ENCODE peak calls at places on chromosomes 1 and 21, in four cellular contexts. H is colonic mucosa, S is uterus, B is HL-60. A is an unnamed sample.

GRCh38 chr1:171251741-171252300 is 3.5 kb downstream of the FMO1 start:
- DNase-seq in H (peak), S (no peak), B (peak), A (no peak)

GRCh38 chr1:114671011-114671938 is 1.4 kb upstream of the DENND2C start:
- DNase-seq in H (no peak), S (no peak), B (no peak), A (no peak)

GRCh38 chr1:206693592-206693991 is 8.9 kb downstream of the MAPKAPK2 start:
- DNase-seq in H (no peak), S (no peak), B (no peak), A (no peak)

GRCh38 chr1:8989821-8990220 is 36.4 kb downstream of the SLC2A7 start:
- DNase-seq in H (no peak), S (no peak), B (no peak), A (no peak)

GRCh38 chr1:153572569-153573015 is 6.9 kb upstream of the S100A2 start:
- DNase-seq in H (peak), S (peak), B (peak), A (no peak)

GRCh38 chr1:57889686-57890360 is 466.0 kb upstream of the DAB1 start:
- DNase-seq in H (no peak), S (no peak), B (no peak), A (no peak)

GRCh38 chr1:178262101-178262500 is 168.2 kb downstream of the RASAL2 start:
- DNase-seq in H (no peak), S (no peak), B (no peak), A (peak)

GRCh38 chr1:231750818-231751623 is 124.4 kb downstream of the DISC1 start:
- DNase-seq in H (no peak), S (no peak), B (peak), A (no peak)

GRCh38 chr1:24688621-24689195 is 45.6 kb downstream of the SRRM1 start:
- DNase-seq in H (peak), S (peak), B (peak), A (no peak)

GRCh38 chr21:25254491-25255174 is 352.6 kb downstream of the MRPL39 start:
- DNase-seq in H (no peak), S (no peak), B (no peak), A (no peak)

GRCh38 chr1:33462449-33463164 is 9.8 kb upstream of the ZSCAN20 start:
- DNase-seq in H (no peak), S (no peak), B (no peak), A (no peak)

GRCh38 chr1:248753715-248754280 is 1.8 kb downstream of the LYPD8 start:
- DNase-seq in H (no peak), S (no peak), B (no peak), A (no peak)

GRCh38 chr1:116309090-116309870 is 63.8 kb upstream of the ATP1A1 start:
- DNase-seq in H (no peak), S (no peak), B (no peak), A (no peak)

GRCh38 chr1:200795151-200795550 is 56.5 kb downstream of the CAMSAP2 start:
- DNase-seq in H (no peak), S (no peak), B (no peak), A (no peak)

GRCh38 chr1:154155282-154155681 is 409 bp upstream of the NUP210L start:
- DNase-seq in H (no peak), S (peak), B (no peak), A (no peak)

GRCh38 chr1:43549921-43550597 is 19.4 kb downstream of the PTPRF start:
- DNase-seq in H (peak), S (peak), B (no peak), A (no peak)

GRCh38 chr1:26336477-26337205 is 17.3 kb downstream of the CRYBG2 start:
- DNase-seq in H (peak), S (peak), B (peak), A (no peak)

GRCh38 chr1:22712502-22713271 is 2.0 kb downstream of the EPHB2 start:
- DNase-seq in H (no peak), S (no peak), B (no peak), A (no peak)
- H3K4me3 ChIP-seq in H (peak), S (no peak), B (no peak), A (peak)

GRCh38 chr1:46411601-46412341 is 17.7 kb downstream of the FAAH start:
- DNase-seq in H (no peak), S (no peak), B (no peak), A (no peak)
- TF ChIP-seq CTCF in H (no peak), S (no peak), B (no peak), A (peak)

DNA sequence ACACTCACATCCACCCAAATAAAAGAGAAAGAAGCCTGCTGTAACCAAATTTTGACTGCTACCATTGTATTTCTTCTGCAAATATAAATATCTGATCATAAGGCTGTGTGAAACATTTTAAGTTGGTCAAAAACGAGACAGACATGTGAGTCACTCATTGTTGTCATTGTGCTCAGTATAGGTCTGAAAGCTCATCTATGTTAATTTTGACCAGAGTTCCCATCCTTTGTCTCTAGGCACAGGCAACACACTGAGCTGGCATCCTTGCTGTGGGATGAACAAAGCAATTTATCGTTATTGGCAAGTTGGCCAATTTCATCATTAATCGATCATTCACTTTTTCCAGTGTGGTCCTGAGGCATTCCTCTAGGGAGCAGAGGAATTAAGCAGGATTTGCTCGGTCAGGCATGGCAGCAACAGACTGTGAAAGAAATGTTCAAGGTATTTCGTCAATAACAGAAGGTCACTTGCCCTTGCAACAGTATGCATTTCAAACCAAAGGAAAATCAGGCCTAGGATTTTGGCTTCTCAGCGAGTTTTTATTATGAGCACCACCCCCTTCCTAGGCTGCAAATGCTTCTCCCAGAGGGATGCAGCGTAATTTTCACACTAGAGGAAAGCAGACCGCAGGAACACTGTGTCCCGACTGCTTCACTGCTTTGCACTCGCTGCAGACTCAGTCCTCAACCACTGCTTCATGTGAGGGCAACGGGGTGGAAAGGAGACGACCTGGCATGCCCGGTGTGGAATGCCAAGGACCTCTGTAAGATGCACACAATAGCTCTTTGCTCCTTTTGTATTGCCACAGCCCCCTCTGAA is 87.9 kb upstream of the SMYD2 start:
- DNase-seq in H (no peak), S (no peak), B (no peak), A (peak)
- H3K4me3 ChIP-seq in H (no peak), S (no peak), B (no peak), A (no peak)

GRCh38 chr1:65719391-65719790 is 73.3 kb upstream of the PDE4B start:
- DNase-seq in H (no peak), S (no peak), B (no peak), A (no peak)

GRCh38 chr1:65722461-65722860 is 70.2 kb upstream of the PDE4B start:
- DNase-seq in H (no peak), S (no peak), B (no peak), A (no peak)

GRCh38 chr1:65717815-65718454 is 74.8 kb upstream of the PDE4B start:
- DNase-seq in H (peak), S (no peak), B (peak), A (peak)
- TF ChIP-seq CTCF in H (no peak), S (no peak), B (no peak), A (peak)

GRCh38 chr1:55536466-55536865 is 321.3 kb upstream of the USP24 start:
- DNase-seq in H (no peak), S (no peak), B (no peak), A (no peak)
- H3K4me3 ChIP-seq in H (no peak), S (no peak), B (no peak), A (no peak)

GRCh38 chr1:38502772-38503171 is 356.8 kb downstream of the RRAGC start:
- DNase-seq in H (no peak), S (no peak), B (no peak), A (no peak)

GRCh38 chr1:38505950-38506349 is 353.6 kb downstream of the RRAGC start:
- DNase-seq in H (no peak), S (no peak), B (no peak), A (no peak)

GRCh38 chr1:38497921-38498320 is 361.7 kb downstream of the RRAGC start:
- DNase-seq in H (no peak), S (no peak), B (no peak), A (no peak)

GRCh38 chr1:38500891-38501290 is 358.7 kb downstream of the RRAGC start:
- DNase-seq in H (no peak), S (no peak), B (no peak), A (no peak)

DNA sequence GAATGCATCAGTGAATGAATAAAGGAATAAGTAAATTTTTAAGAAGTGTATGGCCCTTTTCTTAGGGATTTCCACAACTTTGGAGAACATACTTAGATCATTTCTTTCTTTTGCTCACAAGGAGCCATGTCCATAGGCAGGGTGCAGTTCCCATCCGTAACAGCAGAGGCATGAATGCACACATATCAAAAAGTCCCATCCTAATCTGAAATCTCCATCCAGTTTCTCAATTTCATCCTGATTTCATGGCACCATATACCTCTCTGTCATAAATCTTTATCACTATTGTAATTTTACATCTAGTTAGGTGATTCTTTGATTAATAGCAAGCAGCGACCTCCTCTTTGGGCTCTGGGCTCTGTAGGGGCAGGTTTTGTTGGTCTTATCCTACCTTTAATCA is 359.2 kb downstream of the RRAGC start:
- DNase-seq in H (no peak), S (no peak), B (no peak), A (no peak)
- TF ChIP-seq CTCF in H (peak), S (no peak), B (no peak), A (peak)

GRCh38 chr1:22186316-22186715 is 43.4 kb upstream of the WNT4 start:
- DNase-seq in H (no peak), S (no peak), B (no peak), A (no peak)
- H3K4me3 ChIP-seq in H (no peak), S (no peak), B (no peak), A (no peak)

GRCh38 chr21:36909423-36909822 is 57.0 kb downstream of the HLCS start:
- DNase-seq in H (no peak), S (no peak), B (no peak), A (no peak)

GRCh38 chr21:36910581-36911307 is 55.7 kb downstream of the HLCS start:
- DNase-seq in H (no peak), S (no peak), B (no peak), A (no peak)

GRCh38 chr21:36909901-36910561 is 56.4 kb downstream of the HLCS start:
- DNase-seq in H (no peak), S (no peak), B (no peak), A (peak)

GRCh38 chr21:36904093-36904666 is 62.3 kb downstream of the HLCS start:
- DNase-seq in H (no peak), S (no peak), B (no peak), A (no peak)

GRCh38 chr21:36908260-36908908 is 58.1 kb downstream of the HLCS start:
- DNase-seq in H (no peak), S (no peak), B (no peak), A (no peak)
- TF ChIP-seq CTCF in H (no peak), S (no peak), B (no peak), A (no peak)

DNA sequence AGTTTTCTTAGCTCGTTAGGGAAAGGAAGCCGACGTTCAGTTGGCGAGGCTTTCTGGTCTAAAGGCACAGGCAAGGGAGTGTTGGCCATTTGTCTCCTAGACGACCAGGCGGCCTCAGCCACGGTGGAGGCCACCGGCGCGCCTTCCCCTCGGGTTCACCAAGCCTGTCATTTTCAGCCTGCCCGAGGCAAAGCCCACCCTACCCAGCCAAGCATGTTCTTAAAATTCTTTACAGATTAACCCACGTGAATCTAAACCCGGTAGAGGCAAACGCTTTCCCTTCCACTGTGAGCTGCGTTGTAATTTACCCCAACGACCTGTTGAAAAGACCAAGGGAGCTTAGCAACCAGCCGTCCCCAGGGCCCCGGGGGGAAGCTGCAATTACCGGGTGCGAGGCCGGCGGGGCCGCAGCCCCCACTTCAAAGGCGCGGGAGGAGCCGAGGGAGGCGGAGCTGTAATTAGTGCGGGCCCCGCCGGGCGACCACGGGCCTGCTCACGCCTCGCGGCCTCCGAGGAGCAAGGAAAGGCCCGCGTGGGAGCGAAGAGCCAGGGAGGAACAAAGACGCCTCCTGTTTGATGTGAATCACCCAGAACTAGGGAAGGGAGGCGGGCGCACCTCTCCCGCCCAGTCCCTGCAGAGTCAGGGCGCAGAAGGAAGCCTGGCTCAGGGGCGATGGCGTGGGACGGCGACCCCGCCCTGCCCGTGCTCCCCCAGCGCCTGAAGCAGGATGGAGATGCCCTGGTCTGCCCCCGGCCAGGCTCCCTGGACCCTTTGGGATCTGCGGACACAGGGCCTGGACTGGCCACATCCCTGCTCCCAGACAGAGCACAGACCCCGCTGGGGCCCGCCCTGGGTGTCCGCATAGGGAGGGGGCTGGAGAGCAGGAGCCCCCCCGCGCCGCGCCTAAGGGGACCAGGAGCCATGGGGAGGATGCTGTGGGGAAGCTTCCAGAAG is 12.1 kb upstream of the TSPEAR start:
- DNase-seq in H (no peak), S (no peak), B (no peak), A (no peak)
- H3K4me3 ChIP-seq in H (no peak), S (no peak), B (no peak), A (no peak)

GRCh38 chr1:11984121-11984520 is 3.9 kb downstream of the MFN2 start:
- DNase-seq in H (peak), S (no peak), B (no peak), A (no peak)

GRCh38 chr1:11981378-11982009 is 1.2 kb downstream of the MFN2 start:
- DNase-seq in H (no peak), S (no peak), B (no peak), A (no peak)

GRCh38 chr1:11979818-11980675 is at the start of gene MFN2:
- DNase-seq in H (peak), S (peak), B (peak), A (peak)

GRCh38 chr1:11980676-11980972 is 380 bp downstream of the MFN2 start:
- DNase-seq in H (no peak), S (no peak), B (no peak), A (no peak)

DNA sequence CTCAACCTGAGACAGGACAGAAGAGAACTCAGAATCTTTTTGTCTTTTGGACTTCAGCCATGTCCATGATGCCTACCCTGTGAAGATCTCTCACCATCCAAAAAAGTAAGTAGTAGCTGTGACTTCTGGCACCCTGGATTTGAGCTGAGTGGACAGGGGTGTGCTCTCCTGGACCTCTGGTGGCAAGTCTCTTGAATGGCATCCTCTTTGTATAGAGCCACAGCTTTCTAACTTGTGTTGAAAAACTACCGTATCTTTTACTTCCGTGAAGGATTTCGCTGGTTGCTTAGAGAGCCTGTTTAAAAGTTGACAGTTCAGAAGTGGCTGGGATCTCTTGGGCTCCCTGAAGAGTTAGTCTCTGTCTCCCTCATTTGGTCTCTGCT is 1.8 kb downstream of the MFN2 start:
- DNase-seq in H (no peak), S (no peak), B (peak), A (no peak)
- TF ChIP-seq CTCF in H (no peak), S (peak), B (peak), A (no peak)